ENCODE peak calls at places on chromosome 17, in four cellular contexts. Y, K, B and N are unnamed samples.

GRCh38 chr17:80845121-80845862 is 146.3 kb upstream of the CHMP6 start:
- DNase-seq in B (no peak), K (peak), Y (no peak), N (no peak)

GRCh38 chr17:2215616-2216364 is 87.8 kb downstream of the SMG6 start:
- DNase-seq in Y (peak), K (no peak), B (peak), N (no peak)

GRCh38 chr17:38918129-38918913 is 7.1 kb upstream of the LASP1NB start:
- DNase-seq in B (no peak), Y (peak), K (no peak), N (no peak)

GRCh38 chr17:49371178-49371834 is 9.3 kb upstream of the ZNF652 start:
- DNase-seq in Y (no peak), B (no peak), K (no peak), N (no peak)

GRCh38 chr17:68849673-68850260 is 105.4 kb downstream of the ABCA8 start:
- DNase-seq in B (no peak), K (no peak), Y (no peak), N (no peak)

GRCh38 chr17:7885357-7886226 is 3.0 kb upstream of the CHD3 start:
- DNase-seq in K (peak), Y (peak), B (peak), N (no peak)

GRCh38 chr17:49616546-49617205 is 41.0 kb downstream of the NXPH3 start:
- DNase-seq in K (peak), Y (peak), B (no peak), N (peak)

GRCh38 chr17:44847581-44847980 is at the start of gene HIGD1B:
- DNase-seq in B (no peak), K (no peak), Y (no peak), N (no peak)

GRCh38 chr17:2076461-2076984 is 21.6 kb downstream of the HIC1 start:
- DNase-seq in K (no peak), B (no peak), Y (no peak), N (no peak)

GRCh38 chr17:37170881-37171460 is 204.8 kb upstream of the C17orf78 start:
- DNase-seq in B (no peak), K (no peak), Y (no peak), N (no peak)

GRCh38 chr17:45748911-45749310 is 35.2 kb upstream of the CRHR1 start:
- DNase-seq in K (no peak), Y (no peak), B (no peak), N (no peak)

GRCh38 chr17:4980644-4981216 is 6.7 kb downstream of the CAMTA2 start:
- DNase-seq in K (no peak), B (peak), Y (no peak), N (no peak)

GRCh38 chr17:36939059-36939943 is 2.0 kb downstream of the LHX1 start:
- DNase-seq in Y (no peak), B (no peak), K (no peak), N (no peak)

GRCh38 chr17:9170822-9171221 is 149.5 kb downstream of the NTN1 start:
- DNase-seq in B (no peak), Y (no peak), K (no peak), N (no peak)

GRCh38 chr17:27349540-27350021 is 55.7 kb downstream of the WSB1 start:
- DNase-seq in Y (no peak), B (no peak), K (no peak), N (no peak)

GRCh38 chr17:49739662-49740271 is 24.2 kb downstream of the FAM117A start:
- DNase-seq in Y (peak), K (peak), B (peak), N (no peak)

GRCh38 chr17:83067071-83067717 is 12.2 kb upstream of the METRNL start:
- DNase-seq in K (peak), Y (peak), B (no peak), N (no peak)

GRCh38 chr17:2064511-2064910 is 9.6 kb downstream of the HIC1 start:
- DNase-seq in Y (no peak), K (no peak), B (no peak), N (no peak)

GRCh38 chr17:20091161-20092029 is 82.2 kb downstream of the SPECC1 start:
- DNase-seq in B (no peak), K (peak), Y (no peak), N (no peak)

GRCh38 chr17:37067555-37068111 is 118.9 kb downstream of the AATF start:
- DNase-seq in K (no peak), B (no peak), Y (peak), N (peak)

GRCh38 chr17:74532115-74532514 is 840 bp upstream of the CD300LB start:
- DNase-seq in Y (peak), B (peak), K (peak), N (no peak)

GRCh38 chr17:38345743-38346142 is 2.0 kb upstream of the GPR179 start:
- DNase-seq in Y (no peak), K (no peak), B (no peak), N (no peak)

GRCh38 chr17:260031-260791 is 78.8 kb upstream of the DOC2B start:
- DNase-seq in K (peak), Y (peak), B (no peak), N (no peak)

GRCh38 chr17:77555741-77556291 is 402.7 kb upstream of the TNRC6C start:
- DNase-seq in Y (no peak), B (peak), K (no peak), N (no peak)

DNA sequence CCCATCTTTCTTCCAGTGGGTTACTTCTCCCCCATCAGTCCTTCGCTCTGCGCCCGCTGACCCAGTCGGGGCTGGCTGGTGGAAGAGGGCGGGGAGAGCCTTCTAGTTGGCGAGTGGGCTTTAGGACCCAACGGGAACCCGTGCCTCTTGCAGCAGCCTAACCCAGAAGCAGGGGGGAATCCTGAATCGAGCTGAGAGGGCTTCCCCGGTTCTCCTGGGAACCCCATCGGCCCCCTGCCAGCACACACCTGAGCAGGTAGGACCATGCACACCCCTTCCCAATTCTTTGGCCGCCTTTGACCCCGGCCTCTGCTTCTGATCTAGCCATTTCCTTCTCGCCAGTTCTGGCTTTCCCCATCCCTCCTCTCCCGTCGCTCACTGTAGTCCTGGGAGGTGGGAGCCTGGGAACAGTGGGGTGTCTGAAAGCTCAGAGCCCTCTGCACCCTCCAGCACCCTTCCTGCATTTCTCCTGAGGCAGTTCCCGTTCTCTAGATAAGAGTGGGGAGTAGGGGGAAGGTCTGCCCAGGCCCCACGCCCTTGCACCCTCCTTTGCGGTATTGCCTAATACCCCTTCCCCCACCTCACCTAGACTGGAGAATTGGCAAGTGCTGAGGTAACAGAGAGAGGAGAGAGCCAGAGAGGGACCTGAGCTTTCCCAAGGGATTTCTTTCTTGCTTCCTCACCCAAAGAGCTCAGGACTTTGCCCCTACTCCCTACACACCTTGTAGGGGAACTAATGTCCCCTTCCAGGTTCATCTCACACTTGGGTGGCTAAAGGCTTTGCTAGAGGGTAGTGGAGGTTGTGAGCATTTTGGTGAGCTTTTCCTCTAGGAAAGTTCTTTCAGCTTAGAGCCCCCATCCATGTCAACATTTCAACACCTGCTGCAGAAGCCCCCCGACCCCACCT is at the start of gene RARA:
- DNase-seq in Y (peak), B (no peak), K (no peak), N (no peak)
- H3K4me3 ChIP-seq in Y (peak), B (no peak), K (peak), N (no peak)

DNA sequence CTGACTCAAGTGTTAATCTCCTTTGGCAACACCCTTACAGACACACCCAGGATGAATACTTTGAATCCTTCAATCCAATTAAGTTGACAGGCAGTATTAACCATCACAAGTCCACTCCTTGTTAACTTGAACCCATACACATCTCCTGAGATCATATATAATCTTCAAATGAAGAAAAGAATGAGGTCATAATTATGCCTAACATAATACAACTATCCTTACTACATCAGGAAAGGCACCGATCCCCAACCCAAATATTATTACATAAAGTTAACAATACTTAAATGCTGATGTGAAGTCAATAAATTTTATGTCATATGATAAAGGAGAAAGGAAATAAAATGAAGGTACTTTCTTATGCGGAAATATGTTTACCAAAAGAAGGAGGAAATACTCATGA is 649.9 kb downstream of the KCNJ2 start:
- DNase-seq in K (no peak), Y (no peak), B (no peak), N (no peak)
- TF ChIP-seq CTCF in K (no peak), Y (no peak), B (no peak), N (no peak)

GRCh38 chr17:58531661-58532554 is 17.5 kb upstream of the MTMR4 start:
- DNase-seq in K (peak), B (no peak), Y (peak), N (no peak)
- H3K4me3 ChIP-seq in K (peak), B (no peak), Y (peak), N (peak)

GRCh38 chr17:75764417-75764710 is 628 bp downstream of the GALK1 start:
- DNase-seq in K (no peak), B (no peak), Y (no peak), N (no peak)

GRCh38 chr17:75765981-75766380 is 989 bp upstream of the GALK1 start:
- DNase-seq in B (no peak), K (no peak), Y (no peak), N (no peak)

GRCh38 chr17:75763613-75764416 is 1.2 kb downstream of the GALK1 start:
- DNase-seq in B (no peak), Y (no peak), K (peak), N (no peak)

GRCh38 chr17:75763269-75763607 is 1.8 kb downstream of the GALK1 start:
- DNase-seq in B (no peak), K (peak), Y (no peak), N (no peak)

GRCh38 chr17:75764711-75765421 is at the start of gene GALK1:
- DNase-seq in K (peak), B (peak), Y (peak), N (no peak)
- TF ChIP-seq CTCF in K (peak), B (peak), Y (no peak), N (peak)

DNA sequence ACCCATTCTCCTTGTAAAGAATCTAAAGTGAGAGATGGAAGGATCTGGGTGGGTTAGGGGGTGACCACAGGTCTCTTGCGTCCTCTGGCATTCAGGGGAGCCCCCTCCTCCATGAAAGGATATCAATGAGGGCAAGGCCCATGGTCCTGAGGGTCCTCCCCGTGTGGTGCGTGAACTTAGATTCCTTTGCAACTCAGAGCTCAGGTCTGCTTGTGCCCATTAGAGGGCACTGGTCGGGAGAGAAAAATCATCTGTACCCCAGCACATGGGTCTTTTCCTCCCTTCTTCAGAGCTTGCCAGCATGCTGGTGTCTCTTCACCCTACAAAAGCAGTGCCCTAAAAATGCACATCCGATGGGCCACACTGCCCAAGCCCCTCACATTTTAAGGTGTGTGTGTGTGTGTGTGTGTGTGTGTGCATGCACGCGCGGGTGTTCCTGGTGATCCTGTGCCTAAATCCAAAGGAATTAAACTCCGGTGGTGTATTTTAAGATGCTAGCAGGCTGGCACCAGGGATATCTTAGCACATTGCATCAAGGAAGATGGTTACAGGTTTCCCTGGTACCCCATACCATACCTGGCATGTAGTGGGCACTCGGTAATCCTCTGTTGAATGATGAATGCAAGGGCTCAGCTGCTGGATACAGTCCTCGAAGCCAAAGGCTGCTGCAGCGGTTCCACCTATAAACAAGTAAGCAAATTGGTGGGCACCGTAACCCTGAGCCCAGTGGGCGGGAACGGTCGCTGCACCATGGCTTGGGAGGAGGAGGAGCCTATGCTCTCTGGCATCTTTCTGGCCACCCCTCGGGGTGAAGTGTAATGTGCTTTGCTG is 4.7 kb downstream of the C1QTNF1 start:
- DNase-seq in K (peak), Y (no peak), B (no peak), N (no peak)
- H3K4me3 ChIP-seq in K (peak), Y (no peak), B (no peak), N (no peak)